ENCODE peak calls at places on chromosomes 5 and 9, in ten cellular contexts. Z is SK-N-SH, L is heart right ventricle, O is HFFc6, I is HCT116, Y is glutamatergic neuron, F is prostate gland, Q is astrocyte of the spinal cord, X is neural crest cell, T is PC-3. P is an unnamed sample.

GRCh38 chr5:164097747-164098146 is 592.3 kb downstream of the MAT2B start:
- DNase-seq in Z (no peak), L (no peak), O (no peak), I (no peak), Y (no peak), F (no peak), Q (peak; percentile 8), X (no peak), T (peak; percentile 67), P (no peak)

GRCh38 chr9:130260816-130261765 is 4.5 kb upstream of the HMCN2 start:
- DNase-seq in Z (no peak), L (no peak), O (peak; percentile 25), I (no peak), Y (no peak), F (no peak), Q (no peak), X (no peak), T (no peak), P (no peak)

GRCh38 chr9:26159575-26160392 is 481.5 kb upstream of the TUSC1 start:
- DNase-seq in Z (peak; percentile 14), L (no peak), O (peak; percentile 16), I (no peak), Y (no peak), F (no peak), Q (no peak), X (no peak), T (no peak), P (no peak)

GRCh38 chr9:20811872-20812271 is 127.8 kb downstream of the FOCAD start:
- DNase-seq in Z (no peak), L (no peak), O (peak; percentile 14), I (no peak), Y (no peak), F (no peak), Q (peak; percentile 31), X (no peak), T (peak; percentile 31), P (no peak)

GRCh38 chr9:4969130-4969529 is 15.9 kb upstream of the JAK2 start:
- DNase-seq in Z (no peak), L (no peak), O (no peak), I (no peak), Y (no peak), F (no peak), Q (no peak), X (no peak), T (no peak), P (no peak)

GRCh38 chr5:177431317-177432142 is 5.1 kb downstream of the GRK6 start:
- DNase-seq in Z (no peak), L (no peak), O (no peak), I (no peak), Y (no peak), F (no peak), Q (no peak), X (no peak), T (no peak), P (peak; percentile 69)

GRCh38 chr9:88745281-88746001 is 210.5 kb downstream of the NXNL2 start:
- DNase-seq in Z (peak; percentile 84), L (no peak), O (peak; percentile 83), I (no peak), Y (no peak), F (no peak), Q (peak; percentile 60), X (no peak), T (no peak), P (no peak)

GRCh38 chr9:123069010-123069481 is 35.6 kb downstream of the GPR21 start:
- DNase-seq in Z (no peak), L (no peak), O (peak; percentile 90), I (no peak), Y (no peak), F (no peak), Q (peak; percentile 95), X (no peak), T (no peak), P (no peak)

DNA sequence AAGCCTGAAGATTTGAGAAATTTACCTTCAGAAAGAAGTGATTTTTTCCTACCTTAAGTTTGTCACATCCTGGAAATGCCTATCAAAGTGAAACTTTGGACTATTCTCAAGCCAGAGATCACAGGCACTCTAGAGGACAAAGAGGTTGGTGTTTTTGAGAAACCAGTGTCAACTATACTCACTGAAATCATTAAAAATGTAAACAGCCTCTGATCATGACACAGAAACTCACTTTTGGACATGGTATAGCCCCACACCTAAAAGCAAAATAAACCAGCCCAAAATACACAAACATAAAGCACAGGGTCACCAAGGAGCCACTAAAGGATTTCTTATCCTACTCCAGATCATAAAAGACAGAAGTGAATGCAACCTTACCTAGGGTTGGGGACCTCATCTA is 65.7 kb upstream of the ICE1 start:
- DNase-seq in Z (no peak), L (no peak), O (no peak), I (no peak), Y (no peak), F (no peak), Q (no peak), X (no peak), T (no peak), P (no peak)
- TF ChIP-seq CTCF in Z (no peak), L (no peak), O (no peak), I (no peak), Y (no peak), F (no peak), Q (no peak), X (no peak), T (no peak), P (no peak)

GRCh38 chr5:77947051-77947428 is 170.9 kb upstream of the TBCA start:
- DNase-seq in Z (no peak), L (no peak), O (no peak), I (no peak), Y (no peak), F (no peak), Q (no peak), X (no peak), T (no peak), P (no peak)

GRCh38 chr5:77948476-77948875 is 172.3 kb upstream of the TBCA start:
- DNase-seq in Z (no peak), L (no peak), O (no peak), I (no peak), Y (no peak), F (no peak), Q (no peak), X (no peak), T (no peak), P (no peak)

GRCh38 chr5:77944757-77945340 is 168.7 kb upstream of the TBCA start:
- DNase-seq in Z (no peak), L (no peak), O (no peak), I (no peak), Y (no peak), F (no peak), Q (no peak), X (no peak), T (no peak), P (no peak)

GRCh38 chr5:77945874-77946273 is 169.7 kb upstream of the TBCA start:
- DNase-seq in Z (no peak), L (no peak), O (no peak), I (no peak), Y (no peak), F (no peak), Q (no peak), X (no peak), T (no peak), P (no peak)

DNA sequence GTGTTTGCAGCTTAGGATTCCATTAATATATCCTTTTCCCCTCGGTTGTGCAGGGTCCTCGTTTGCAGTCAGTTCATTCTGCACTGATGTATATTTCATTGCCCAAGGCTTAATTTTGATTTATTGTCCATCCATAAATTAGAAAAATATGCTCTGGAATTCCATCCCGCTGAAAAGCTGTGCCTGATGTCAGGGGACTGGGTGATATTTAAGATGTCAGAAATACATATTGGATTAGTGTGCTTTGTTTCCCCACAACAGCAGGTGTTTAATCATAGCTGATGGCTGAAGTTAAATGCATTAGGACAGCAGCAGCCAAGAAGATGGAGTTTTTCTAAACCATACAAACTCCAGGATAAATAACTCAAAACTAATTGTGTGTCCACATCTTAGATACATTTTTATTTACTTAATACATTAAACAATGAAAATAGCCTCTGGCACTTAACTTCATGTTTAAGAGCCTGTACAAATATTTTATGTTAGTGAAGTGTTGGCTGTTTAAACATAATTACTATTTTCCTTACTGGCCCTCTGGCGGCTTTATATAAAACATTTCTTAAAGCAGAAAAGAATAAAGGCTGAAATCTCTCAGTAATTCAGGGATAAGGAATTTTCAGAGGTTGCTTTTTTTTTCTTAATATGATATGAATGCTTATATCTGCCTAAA is 170.4 kb upstream of the TBCA start:
- DNase-seq in Z (peak; percentile 46), L (no peak), O (no peak), I (no peak), Y (no peak), F (no peak), Q (no peak), X (no peak), T (no peak), P (no peak)
- TF ChIP-seq CTCF in Z (peak; percentile 24), L (no peak), O (peak; percentile 40), I (no peak), Y (no peak), F (no peak), Q (no peak), X (no peak), T (no peak), P (no peak)

GRCh38 chr5:131633830-131634229 is 1.2 kb downstream of the RAPGEF6 start:
- DNase-seq in Z (no peak), L (no peak), O (no peak), I (no peak), Y (no peak), F (no peak), Q (no peak), X (no peak), T (no peak), P (no peak)

GRCh38 chr5:131637694-131638093 is 2.7 kb upstream of the RAPGEF6 start:
- DNase-seq in Z (no peak), L (no peak), O (no peak), I (no peak), Y (no peak), F (no peak), Q (no peak), X (no peak), T (no peak), P (no peak)

GRCh38 chr5:131635755-131636479 is 888 bp upstream of the RAPGEF6 start:
- DNase-seq in Z (peak; percentile 20), L (no peak), O (no peak), I (no peak), Y (no peak), F (no peak), Q (no peak), X (peak; percentile 18), T (no peak), P (no peak)

GRCh38 chr5:131634996-131635754 is at the start of gene RAPGEF6:
- DNase-seq in Z (peak; percentile 85), L (peak; percentile 99), O (peak; percentile 100), I (peak; percentile 100), Y (peak; percentile 90), F (peak; percentile 99), Q (peak; percentile 100), X (peak; percentile 86), T (peak; percentile 97), P (peak; percentile 78)

DNA sequence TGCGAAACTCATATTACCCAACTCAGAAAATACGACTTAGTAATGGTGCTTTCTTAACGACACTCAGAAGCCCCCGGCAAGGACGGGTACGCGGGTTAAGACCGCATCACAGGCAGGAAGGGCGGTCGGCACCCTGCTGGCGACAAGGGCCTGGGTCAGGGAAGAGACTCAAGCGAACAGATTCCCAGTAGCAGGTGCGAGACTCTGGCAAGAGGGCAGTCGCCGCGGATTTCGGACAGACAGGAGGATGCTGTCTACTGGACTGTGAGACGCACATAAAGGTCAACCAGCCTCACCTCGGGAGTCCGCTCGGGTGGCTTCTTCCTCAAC is 398 bp downstream of the RAPGEF6 start:
- DNase-seq in Z (peak; percentile 67), L (peak; percentile 50), O (peak; percentile 33), I (peak; percentile 27), Y (peak; percentile 76), F (peak; percentile 46), Q (peak; percentile 56), X (peak; percentile 53), T (peak; percentile 45), P (no peak)
- TF ChIP-seq CTCF in Z (peak; percentile 40), L (no peak), O (peak; percentile 23), I (no peak), Y (no peak), F (peak; percentile 14), Q (no peak), X (peak; percentile 36), T (no peak), P (no peak)

DNA sequence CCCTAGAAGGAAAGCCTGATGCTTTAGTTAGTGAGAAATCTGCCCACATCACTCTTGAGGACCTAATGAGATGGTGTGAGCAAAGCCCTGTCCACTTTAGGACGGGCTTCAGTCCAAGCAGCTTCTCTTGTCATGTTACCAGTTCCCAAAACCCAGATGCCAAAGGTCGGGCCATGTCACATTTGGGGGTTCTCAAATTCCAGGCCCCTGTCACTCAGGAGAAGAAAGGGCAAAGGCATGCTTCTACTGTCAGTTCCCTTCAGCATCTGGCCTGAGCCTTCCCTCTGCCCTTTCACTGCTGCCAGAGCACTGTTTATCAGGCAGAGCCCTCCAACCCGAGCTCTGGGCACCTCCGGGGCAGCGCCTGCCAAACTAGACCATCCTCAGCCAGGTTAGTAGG is 556.0 kb downstream of the BNC2 start:
- DNase-seq in Z (no peak), L (no peak), O (no peak), I (no peak), Y (no peak), F (no peak), Q (no peak), X (no peak), T (no peak), P (no peak)
- TF ChIP-seq CTCF in Z (no peak), L (no peak), O (no peak), I (no peak), Y (no peak), F (no peak), Q (no peak), X (no peak), T (no peak), P (no peak)